ENCODE peak calls at places on chromosome 9, in seven cellular contexts. O is IMR-90, J is neuronal stem cell, P is trophoblast cell, H is mesenchymal stem cell, T is mesendoderm, A is H1. C is an unnamed sample.

GRCh38 chr9:88696501-88696900 is 161.5 kb downstream of the NXNL2 start:
- DNase-seq in O (no peak), P (no peak), T (no peak), H (no peak), J (no peak), A (no peak), C (no peak)

GRCh38 chr9:110180713-110181434 is 27.1 kb downstream of the C9orf152 start:
- DNase-seq in P (no peak), A (no peak), H (peak), J (no peak), O (peak), T (no peak), C (no peak)

GRCh38 chr9:88018101-88018500 is 43.8 kb upstream of the CDK20 start:
- DNase-seq in O (no peak), P (no peak), J (no peak), H (no peak), A (no peak), T (no peak), C (no peak)

GRCh38 chr9:101212661-101213060 is 172.1 kb downstream of the BAAT start:
- DNase-seq in P (no peak), T (no peak), H (no peak), A (no peak), O (no peak), J (no peak), C (no peak)

GRCh38 chr9:111411266-111411665 is 72.9 kb downstream of the ECPAS start:
- DNase-seq in T (no peak), H (no peak), P (no peak), A (no peak), O (no peak), J (no peak), C (no peak)

GRCh38 chr9:77756449-77756848 is 108.3 kb upstream of the GNA14 start:
- DNase-seq in P (no peak), H (no peak), O (peak), A (no peak), T (peak), J (no peak), C (no peak)

GRCh38 chr9:112734892-112735291 is 15.7 kb upstream of the SNX30 start:
- DNase-seq in H (no peak), T (no peak), J (no peak), P (no peak), A (no peak), O (no peak), C (no peak)

GRCh38 chr9:34010979-34011378 is 37.7 kb downstream of the UBAP2 start:
- DNase-seq in A (no peak), J (no peak), P (no peak), H (no peak), O (no peak), T (no peak), C (no peak)

GRCh38 chr9:33187519-33188218 is 20.5 kb upstream of the B4GALT1 start:
- DNase-seq in J (no peak), T (peak), H (no peak), A (no peak), P (no peak), O (peak), C (no peak)

GRCh38 chr9:118222375-118222774 is 518.2 kb downstream of the TLR4 start:
- DNase-seq in O (no peak), J (peak), H (peak), P (no peak), A (no peak), T (peak), C (peak)

GRCh38 chr9:82882133-82882532 is 180.8 kb downstream of the RASEF start:
- DNase-seq in J (no peak), T (peak), H (peak), P (peak), O (peak), A (no peak), C (no peak)

GRCh38 chr9:127629468-127630081 is 17.5 kb downstream of the STXBP1 start:
- DNase-seq in O (peak), H (peak), P (no peak), A (peak), T (peak), J (no peak), C (no peak)

GRCh38 chr9:12693141-12693540 is at the start of gene TYRP1:
- DNase-seq in O (no peak), P (no peak), T (no peak), J (no peak), H (no peak), A (no peak), C (no peak)

GRCh38 chr9:69139596-69139995 is 34.5 kb upstream of the TJP2 start:
- DNase-seq in T (no peak), J (no peak), O (no peak), A (peak), H (no peak), P (no peak), C (peak)

GRCh38 chr9:21153688-21154608 is 12.3 kb upstream of the IFNW1 start:
- DNase-seq in H (peak), O (peak), P (no peak), A (no peak), T (peak), J (peak), C (peak)

GRCh38 chr9:92247296-92247695 is 46.2 kb downstream of the IARS1 start:
- DNase-seq in T (no peak), P (no peak), J (no peak), O (peak), A (no peak), H (peak), C (no peak)

GRCh38 chr9:130570200-130570599 is 9.2 kb upstream of the FUBP3 start:
- DNase-seq in P (no peak), A (no peak), O (peak), T (no peak), H (peak), J (no peak), C (no peak)

GRCh38 chr9:115063058-115063850 is 54.7 kb downstream of the TNC start:
- DNase-seq in A (no peak), J (no peak), H (peak), T (peak), O (peak), P (no peak), C (no peak)

GRCh38 chr9:98533132-98533531 is 175.6 kb downstream of the GABBR2 start:
- DNase-seq in O (peak), P (no peak), H (no peak), T (no peak), A (no peak), J (no peak), C (no peak)

GRCh38 chr9:92614763-92615441 is 55.0 kb downstream of the IPPK start:
- DNase-seq in T (no peak), A (no peak), J (no peak), P (no peak), O (no peak), H (no peak), C (peak)

GRCh38 chr9:118651511-118651910 is 717.7 kb downstream of the BRINP1 start:
- DNase-seq in H (no peak), J (no peak), O (no peak), P (no peak), A (no peak), T (no peak), C (no peak)

GRCh38 chr9:73132034-73132776 is 19.5 kb upstream of the ANXA1 start:
- DNase-seq in P (peak), T (peak), J (peak), O (peak), H (peak), A (no peak), C (peak)

GRCh38 chr9:37374892-37375291 is 47.6 kb upstream of the GRHPR start:
- DNase-seq in H (no peak), P (no peak), T (no peak), O (no peak), A (no peak), J (no peak), C (no peak)

GRCh38 chr9:136147038-136147889 is 28.6 kb upstream of the TMEM250 start:
- DNase-seq in P (no peak), A (no peak), O (no peak), T (no peak), J (no peak), H (no peak), C (no peak)

GRCh38 chr9:115118471-115119156 is 657 bp upstream of the TNC start:
- DNase-seq in O (peak), A (peak), J (peak), T (peak), H (peak), P (peak), C (peak)

GRCh38 chr9:136059321-136059791 is 35.7 kb downstream of the NACC2 start:
- DNase-seq in J (no peak), O (no peak), P (no peak), A (no peak), T (no peak), H (no peak), C (no peak)

GRCh38 chr9:8961186-8961666 is 1161.6 kb upstream of the DMAC1 start:
- DNase-seq in O (no peak), J (no peak), T (peak), P (no peak), H (peak), A (no peak), C (no peak)

GRCh38 chr9:5354184-5354583 is 14.5 kb upstream of the RLN1 start:
- DNase-seq in H (peak), P (no peak), O (no peak), J (no peak), A (no peak), T (peak), C (no peak)

GRCh38 chr9:98903938-98904560 is 39.7 kb upstream of the COL15A1 start:
- DNase-seq in J (no peak), T (no peak), P (no peak), H (no peak), O (no peak), A (peak), C (no peak)

GRCh38 chr9:79572891-79573696 is 1.3 kb downstream of the TLE4 start:
- DNase-seq in A (peak), T (peak), H (peak), J (no peak), O (no peak), P (peak), C (peak)

GRCh38 chr9:86707932-86708510 is 239.3 kb downstream of the GAS1 start:
- DNase-seq in A (no peak), P (peak), J (no peak), O (no peak), H (no peak), T (no peak), C (no peak)

GRCh38 chr9:75616841-75617566 is 273.5 kb upstream of the PCSK5 start:
- DNase-seq in A (no peak), P (no peak), O (no peak), H (no peak), J (peak), T (no peak), C (no peak)

GRCh38 chr9:35658894-35659220 is 765 bp downstream of the CCDC107 start:
- DNase-seq in O (peak), H (peak), A (no peak), T (peak), J (no peak), P (peak), C (no peak)

GRCh38 chr9:109248133-109248581 is 72.7 kb downstream of the EPB41L4B start:
- DNase-seq in P (no peak), A (peak), J (no peak), T (no peak), O (peak), H (peak), C (no peak)

GRCh38 chr9:117919594-117919993 is 215.4 kb downstream of the TLR4 start:
- DNase-seq in J (no peak), H (no peak), O (no peak), P (no peak), A (no peak), T (no peak), C (no peak)

GRCh38 chr9:73131376-73131775 is 20.3 kb upstream of the ANXA1 start:
- DNase-seq in P (no peak), A (no peak), T (no peak), O (no peak), H (peak), J (no peak), C (no peak)

DNA sequence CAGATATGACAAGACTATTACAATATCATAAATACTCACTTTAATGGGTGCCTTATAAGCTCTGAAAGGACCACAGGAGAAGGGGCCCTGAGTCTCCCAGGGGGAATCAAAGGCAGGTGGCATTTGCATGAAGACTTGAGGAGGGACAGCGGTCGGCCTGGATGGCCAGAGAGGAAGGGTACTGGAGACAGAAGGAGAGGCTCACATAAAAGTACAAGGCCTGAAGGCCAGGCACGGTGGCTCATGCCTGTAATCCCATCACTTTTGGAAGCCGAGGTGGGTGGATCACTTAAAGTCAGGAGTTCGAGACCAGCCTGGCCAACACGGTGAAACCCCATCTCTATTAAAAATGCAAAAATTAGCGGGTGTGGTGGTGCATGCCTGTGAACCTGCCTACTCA is 29.1 kb upstream of the LMX1B start:
- DNase-seq in T (no peak), P (no peak), O (no peak), A (no peak), H (no peak), J (no peak), C (no peak)
- H3K18ac ChIP-seq in T (no peak), P (no peak), O (no peak), A (no peak), H (no peak), J (no peak), C (no peak)

GRCh38 chr9:124527781-124528180 is 20.6 kb upstream of the NR5A1 start:
- DNase-seq in P (no peak), O (peak), T (no peak), H (peak), J (no peak), A (no peak), C (no peak)
- H3K18ac ChIP-seq in P (no peak), O (no peak), T (no peak), H (no peak), J (no peak), A (no peak), C (no peak)

GRCh38 chr9:96014078-96014477 is 138.6 kb downstream of the ERCC6L2 start:
- DNase-seq in P (no peak), H (no peak), A (no peak), J (no peak), T (no peak), O (no peak), C (no peak)
- H3K18ac ChIP-seq in P (no peak), H (no peak), A (no peak), J (no peak), T (no peak), O (no peak), C (no peak)

DNA sequence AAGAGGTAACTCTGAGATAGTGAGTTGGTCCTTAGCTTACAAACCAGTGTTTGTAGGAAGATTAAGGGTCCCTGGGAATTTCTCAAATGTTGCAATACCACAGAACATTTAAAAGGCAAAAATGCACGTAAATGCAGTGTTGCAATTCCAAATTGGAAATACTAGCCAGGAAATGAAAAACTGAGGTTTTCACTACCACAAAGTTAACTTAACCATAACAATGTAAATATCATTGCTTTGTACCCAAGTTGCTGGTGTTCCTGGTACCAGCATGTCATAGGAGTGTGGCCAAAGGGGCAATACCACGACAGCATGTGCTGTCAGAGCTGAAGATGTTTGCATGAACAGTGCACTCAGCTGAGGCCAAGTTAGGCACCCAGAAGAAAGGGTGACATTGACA is 382.9 kb downstream of the GLIS3 start:
- DNase-seq in H (peak), J (no peak), P (peak), A (no peak), O (peak), T (no peak), C (no peak)
- H3K18ac ChIP-seq in H (peak), J (peak), P (no peak), A (no peak), O (peak), T (no peak), C (no peak)

GRCh38 chr9:2623046-2623865 is 1.7 kb downstream of the VLDLR start:
- DNase-seq in A (peak), O (peak), P (peak), J (peak), T (peak), H (peak), C (peak)

GRCh38 chr9:2623866-2624682 is 2.5 kb downstream of the VLDLR start:
- DNase-seq in P (peak), J (no peak), O (no peak), H (no peak), T (peak), A (no peak), C (no peak)

GRCh38 chr9:2620876-2621677 is 510 bp upstream of the VLDLR start:
- DNase-seq in H (peak), J (peak), T (peak), O (peak), P (peak), A (peak), C (peak)

GRCh38 chr9:2622361-2623045 is 916 bp downstream of the VLDLR start:
- DNase-seq in J (peak), H (peak), A (peak), P (peak), O (peak), T (peak), C (peak)

GRCh38 chr9:2621678-2622360 is at the start of gene VLDLR:
- DNase-seq in O (peak), H (peak), A (peak), T (peak), J (peak), P (peak), C (peak)
- H3K18ac ChIP-seq in O (peak), H (peak), A (peak), T (peak), J (peak), P (peak), C (peak)

GRCh38 chr9:16184964-16185646 is 632.3 kb downstream of the CCDC171 start:
- DNase-seq in P (no peak), A (no peak), O (no peak), T (no peak), J (no peak), H (no peak), C (no peak)
- H3K18ac ChIP-seq in P (peak), A (no peak), O (no peak), T (no peak), J (no peak), H (no peak), C (no peak)

DNA sequence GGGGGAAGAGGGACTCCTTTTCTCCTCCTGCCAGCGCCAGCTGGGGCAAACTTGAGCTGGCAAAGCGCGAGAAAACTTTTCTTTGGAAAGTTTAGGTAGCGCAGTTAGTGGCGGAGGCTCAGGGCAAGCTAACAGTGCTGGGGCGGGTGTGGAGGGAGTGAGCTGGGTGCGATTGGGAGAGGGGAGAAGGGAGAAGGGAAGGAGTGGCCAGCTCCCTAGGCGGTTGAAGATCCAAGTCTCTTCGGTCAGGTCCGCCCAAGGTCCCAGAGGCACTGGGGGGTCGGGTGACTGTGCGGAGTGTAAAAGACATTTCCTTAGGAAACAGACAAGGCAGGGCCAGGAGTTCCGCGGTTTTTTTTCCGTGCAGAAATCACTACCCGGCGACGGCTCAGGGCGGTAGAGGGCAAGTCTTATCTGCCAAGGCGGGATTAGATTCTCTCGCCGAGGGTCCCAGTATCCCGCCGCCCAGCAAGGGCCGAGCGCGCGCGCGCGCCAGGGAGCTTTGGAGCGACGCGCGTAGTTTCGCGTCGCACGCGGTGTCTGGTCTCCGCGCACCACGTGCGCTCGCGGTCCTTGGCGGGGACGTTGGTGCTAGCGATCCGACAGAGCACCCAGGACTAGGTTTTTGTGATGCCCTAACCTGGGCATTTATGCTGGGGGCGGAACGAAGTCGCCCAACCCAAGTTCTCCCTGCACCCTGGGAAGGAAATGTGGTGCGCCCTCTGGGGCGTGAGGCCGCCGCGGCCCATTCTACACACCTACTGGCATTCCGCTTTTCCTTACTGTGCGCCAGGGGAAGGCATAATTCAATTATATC is 33.7 kb upstream of the NFIB start:
- DNase-seq in T (peak), H (peak), J (no peak), A (peak), O (no peak), P (no peak), C (peak)
- H3K18ac ChIP-seq in T (peak), H (no peak), J (peak), A (peak), O (no peak), P (no peak), C (no peak)

GRCh38 chr9:116342941-116343340 is 189.3 kb downstream of the PAPPA start:
- DNase-seq in J (no peak), H (no peak), O (peak), A (no peak), P (no peak), T (no peak), C (no peak)
- H3K18ac ChIP-seq in J (no peak), H (no peak), O (no peak), A (no peak), P (no peak), T (no peak), C (no peak)

DNA sequence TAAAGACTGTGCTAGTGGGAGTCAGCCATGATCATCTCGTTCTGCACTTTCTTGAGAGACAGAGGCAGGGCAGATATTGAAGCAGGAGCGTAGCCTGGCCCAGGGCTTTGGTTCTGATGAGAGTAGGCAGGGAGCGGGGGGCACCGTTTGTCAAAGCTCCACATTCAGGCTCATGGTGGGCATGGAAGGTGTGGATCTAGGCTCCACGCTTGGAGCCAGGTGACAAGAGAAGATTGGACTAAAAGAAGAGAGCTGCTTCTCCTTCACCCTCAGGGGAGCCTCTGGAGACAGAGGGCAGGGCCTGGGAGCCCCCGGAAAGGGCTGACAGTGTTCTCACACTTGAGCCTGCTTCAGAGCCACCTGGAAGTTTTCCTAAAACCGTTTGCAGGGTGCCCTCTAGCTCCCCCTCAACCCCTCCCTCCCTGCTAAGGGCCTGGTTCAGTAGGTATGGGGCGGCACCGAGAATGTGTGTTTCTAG is 24.7 kb upstream of the FCN2 start:
- DNase-seq in A (no peak), T (no peak), O (no peak), H (no peak), J (no peak), P (no peak), C (no peak)
- H3K18ac ChIP-seq in A (no peak), T (no peak), O (no peak), H (no peak), J (peak), P (no peak), C (no peak)

C was measured in H9.